ENCODE peak calls at places on chromosomes 7 and 10, in seven cellular contexts. S is HCT116, Y is OCI-LY7, E is H9, L is fibroblast of lung, T is astrocyte, Q is MM.1S. G is an unnamed sample.

GRCh38 chr10:30985552-30985951 is 46.1 kb downstream of the ZNF438 start:
- DNase-seq in Q (no peak), Y (no peak), S (peak), E (no peak), L (peak), T (peak), G (no peak)

GRCh38 chr7:10075866-10076265 is 897.8 kb upstream of the PHF14 start:
- DNase-seq in Y (no peak), E (no peak), L (no peak), T (peak), S (no peak), Q (no peak), G (no peak)

GRCh38 chr7:50751136-50751535 is 31.6 kb downstream of the GRB10 start:
- DNase-seq in Y (no peak), S (no peak), E (no peak), L (no peak), Q (no peak), T (no peak), G (no peak)

GRCh38 chr10:95391570-95392249 is 100.9 kb upstream of the PDLIM1 start:
- DNase-seq in T (peak), E (peak), Y (peak), S (no peak), Q (peak), L (peak), G (peak)

GRCh38 chr7:155815332-155816191 is 3.3 kb upstream of the SHH start:
- DNase-seq in Q (peak), Y (peak), L (peak), E (peak), T (no peak), S (no peak), G (peak)

GRCh38 chr7:17405786-17406185 is 107.3 kb downstream of the AHR start:
- DNase-seq in Y (no peak), E (no peak), S (peak), T (peak), L (peak), Q (no peak), G (no peak)

GRCh38 chr7:104956753-104957450 is 57.1 kb upstream of the KMT2E start:
- DNase-seq in Y (no peak), T (peak), L (peak), E (no peak), S (no peak), Q (peak), G (no peak)

GRCh38 chr10:49610015-49610734 is at the start of gene SLC18A3:
- DNase-seq in Y (no peak), S (no peak), L (no peak), Q (no peak), E (peak), T (no peak), G (no peak)

GRCh38 chr10:43749940-43750552 is 101.4 kb upstream of the ZNF32 start:
- DNase-seq in T (no peak), Y (no peak), L (no peak), E (no peak), Q (no peak), S (no peak), G (no peak)

GRCh38 chr10:5976689-5977470 is 463 bp downstream of the IL15RA start:
- DNase-seq in S (peak), E (peak), L (peak), Q (peak), T (peak), Y (peak), G (peak)

GRCh38 chr7:139730746-139731612 is 46.8 kb downstream of the HIPK2 start:
- DNase-seq in S (no peak), Q (peak), E (no peak), L (peak), T (peak), Y (peak), G (no peak)

GRCh38 chr7:68015565-68016532 is 1019.2 kb downstream of the TYW1 start:
- DNase-seq in Q (no peak), S (no peak), T (no peak), E (no peak), L (no peak), Y (no peak), G (no peak)

GRCh38 chr10:128254486-128254885 is 128.3 kb upstream of the MKI67 start:
- DNase-seq in E (no peak), T (no peak), S (no peak), Y (no peak), Q (no peak), L (no peak), G (no peak)

GRCh38 chr10:63866747-63867140 is 345.5 kb downstream of the REEP3 start:
- DNase-seq in T (no peak), E (no peak), Y (peak), S (peak), Q (peak), L (no peak), G (no peak)

GRCh38 chr7:40599836-40600235 is 465.0 kb downstream of the SUGCT start:
- DNase-seq in T (no peak), Q (no peak), Y (no peak), L (no peak), E (no peak), S (no peak), G (no peak)

GRCh38 chr10:66656499-66656898 is 269.3 kb upstream of the LRRTM3 start:
- DNase-seq in L (no peak), E (no peak), Q (no peak), S (no peak), Y (no peak), T (no peak), G (no peak)

GRCh38 chr10:6396652-6397051 is 183.4 kb downstream of the PRKCQ start:
- DNase-seq in Y (no peak), S (no peak), E (no peak), T (peak), Q (no peak), L (peak), G (no peak)

GRCh38 chr7:101978683-101979082 is 161.3 kb downstream of the CUX1 start:
- DNase-seq in S (no peak), Y (no peak), L (no peak), E (no peak), Q (no peak), T (no peak), G (no peak)

GRCh38 chr7:43753401-43753800 is 5.1 kb upstream of the BLVRA start:
- DNase-seq in E (no peak), L (no peak), Y (no peak), T (no peak), S (no peak), Q (no peak), G (no peak)

GRCh38 chr7:19030280-19030679 is 87.2 kb downstream of the TWIST1 start:
- DNase-seq in Q (no peak), L (peak), E (no peak), Y (no peak), S (no peak), T (peak), G (no peak)

GRCh38 chr10:60246382-60246781 is 143.3 kb downstream of the ANK3 start:
- DNase-seq in S (no peak), Y (no peak), E (no peak), L (no peak), T (no peak), Q (no peak), G (no peak)

GRCh38 chr7:37683263-37684120 is at the start of gene GPR141:
- DNase-seq in S (no peak), Q (peak), E (no peak), L (no peak), Y (peak), T (no peak), G (no peak)

GRCh38 chr10:50846753-50847152 is 38.7 kb downstream of the A1CF start:
- DNase-seq in Q (no peak), S (peak), T (peak), E (no peak), L (peak), Y (no peak), G (no peak)

GRCh38 chr7:1231214-1232102 is 1.2 kb upstream of the UNCX start:
- DNase-seq in E (peak), S (no peak), T (no peak), Y (no peak), Q (no peak), L (no peak), G (no peak)

GRCh38 chr7:66877577-66878300 is 43.3 kb upstream of the TMEM248 start:
- DNase-seq in S (no peak), Y (peak), E (no peak), T (no peak), L (peak), Q (no peak), G (no peak)

GRCh38 chr10:77915299-77916105 is 11.1 kb downstream of the DLG5 start:
- DNase-seq in L (no peak), S (no peak), T (no peak), Q (no peak), Y (no peak), E (no peak), G (no peak)

DNA sequence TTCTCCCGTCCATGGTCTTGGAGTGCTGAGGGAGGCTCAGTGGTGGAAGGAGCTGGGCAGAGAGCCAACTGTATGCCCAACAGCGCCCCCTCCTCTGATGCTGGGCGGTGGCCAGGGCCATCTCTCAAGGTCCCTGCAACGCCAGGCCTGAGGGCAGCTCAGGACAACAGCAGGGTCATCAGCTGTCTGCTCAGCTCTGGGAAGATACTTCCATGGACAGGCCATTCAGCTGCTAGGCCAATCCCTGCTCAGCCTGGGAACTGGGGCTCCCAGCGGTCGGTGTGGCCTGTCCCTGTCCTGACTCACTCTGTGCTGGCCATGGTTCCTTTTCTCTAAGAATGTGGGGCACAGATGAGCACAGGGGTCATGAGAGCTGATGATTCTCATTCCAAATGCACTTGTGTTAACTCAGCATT is 72.8 kb downstream of the ADCY1 start:
- DNase-seq in E (no peak), Y (no peak), S (no peak), Q (no peak), T (no peak), L (no peak), G (no peak)
- H2AFZ ChIP-seq in E (no peak), Y (no peak), S (no peak), Q (no peak), T (no peak), L (no peak), G (no peak)

DNA sequence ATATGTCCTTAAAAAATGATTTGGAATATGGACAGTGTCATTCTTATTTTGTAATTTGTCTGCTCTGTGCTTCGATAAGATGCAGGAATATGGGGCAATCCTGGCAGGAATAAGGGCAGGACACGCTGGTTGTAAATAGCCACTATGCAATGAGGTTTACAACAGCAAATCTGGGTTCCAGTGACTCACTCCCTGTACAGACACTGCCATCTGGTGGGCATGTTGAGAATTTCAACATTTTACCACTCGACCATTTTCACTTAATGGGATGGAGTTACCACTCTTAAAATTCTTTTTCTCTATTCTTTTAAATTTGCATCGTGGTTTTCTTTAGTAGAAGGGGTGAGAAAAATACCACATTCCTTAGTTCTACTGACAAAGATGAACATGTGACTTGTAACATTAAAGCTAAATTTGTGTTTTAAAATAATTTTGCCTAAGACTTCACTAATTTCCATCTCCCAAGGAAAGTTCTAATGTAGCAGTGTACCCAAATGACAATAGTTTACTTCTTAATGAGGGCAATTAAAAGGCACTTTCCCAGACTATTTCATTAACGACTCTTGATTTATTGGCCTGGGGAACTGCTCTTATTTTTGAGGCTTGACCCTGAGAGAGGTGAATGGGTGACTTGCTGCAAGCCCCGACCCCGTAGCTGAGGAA is 173.5 kb upstream of the IMMP2L start:
- DNase-seq in S (peak), E (peak), T (peak), Y (peak), Q (peak), L (peak), G (peak)
- H2AFZ ChIP-seq in S (no peak), E (no peak), T (peak), Y (no peak), Q (no peak), L (no peak), G (no peak)

DNA sequence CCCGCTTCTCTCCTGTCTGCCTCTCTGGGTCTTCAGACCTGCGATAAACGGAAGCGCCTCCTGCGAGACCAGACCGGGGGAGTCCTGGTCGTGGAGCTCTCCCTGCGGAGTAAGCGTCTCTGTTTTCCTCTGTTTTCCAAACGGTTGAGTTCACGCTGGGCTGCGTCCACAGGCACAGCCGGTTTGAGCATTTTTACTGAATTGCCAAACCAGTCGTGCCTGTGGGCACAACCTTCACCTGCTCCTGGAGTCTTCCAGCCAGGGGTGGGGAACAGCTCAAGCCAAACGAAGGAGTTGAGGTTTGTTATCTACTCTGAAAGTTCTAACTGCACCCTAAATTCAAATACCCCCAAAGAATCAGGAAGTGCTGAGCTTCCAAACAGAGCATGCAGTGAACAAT is 16.3 kb downstream of the TECTB start:
- DNase-seq in Q (no peak), T (no peak), L (no peak), E (no peak), Y (no peak), S (no peak), G (no peak)
- H2AFZ ChIP-seq in Q (no peak), T (no peak), L (no peak), E (no peak), Y (no peak), S (no peak), G (no peak)

GRCh38 chr7:22192778-22193177 is 164.2 kb downstream of the RAPGEF5 start:
- DNase-seq in E (no peak), L (no peak), Y (no peak), T (no peak), S (no peak), Q (no peak), G (no peak)

GRCh38 chr7:22196429-22196828 is 160.5 kb downstream of the RAPGEF5 start:
- DNase-seq in Q (no peak), Y (no peak), L (no peak), S (no peak), E (no peak), T (no peak), G (no peak)

GRCh38 chr7:22195402-22195801 is 161.6 kb downstream of the RAPGEF5 start:
- DNase-seq in E (no peak), Q (no peak), S (no peak), T (no peak), L (no peak), Y (no peak), G (no peak)

GRCh38 chr7:22193361-22194016 is 163.5 kb downstream of the RAPGEF5 start:
- DNase-seq in L (peak), Q (no peak), E (peak), Y (no peak), S (no peak), T (peak), G (no peak)

GRCh38 chr7:22194633-22195273 is 162.2 kb downstream of the RAPGEF5 start:
- DNase-seq in Y (no peak), Q (no peak), T (no peak), E (no peak), S (no peak), L (no peak), G (no peak)
- H2AFZ ChIP-seq in Y (no peak), Q (no peak), T (no peak), E (no peak), S (no peak), L (no peak), G (no peak)

DNA sequence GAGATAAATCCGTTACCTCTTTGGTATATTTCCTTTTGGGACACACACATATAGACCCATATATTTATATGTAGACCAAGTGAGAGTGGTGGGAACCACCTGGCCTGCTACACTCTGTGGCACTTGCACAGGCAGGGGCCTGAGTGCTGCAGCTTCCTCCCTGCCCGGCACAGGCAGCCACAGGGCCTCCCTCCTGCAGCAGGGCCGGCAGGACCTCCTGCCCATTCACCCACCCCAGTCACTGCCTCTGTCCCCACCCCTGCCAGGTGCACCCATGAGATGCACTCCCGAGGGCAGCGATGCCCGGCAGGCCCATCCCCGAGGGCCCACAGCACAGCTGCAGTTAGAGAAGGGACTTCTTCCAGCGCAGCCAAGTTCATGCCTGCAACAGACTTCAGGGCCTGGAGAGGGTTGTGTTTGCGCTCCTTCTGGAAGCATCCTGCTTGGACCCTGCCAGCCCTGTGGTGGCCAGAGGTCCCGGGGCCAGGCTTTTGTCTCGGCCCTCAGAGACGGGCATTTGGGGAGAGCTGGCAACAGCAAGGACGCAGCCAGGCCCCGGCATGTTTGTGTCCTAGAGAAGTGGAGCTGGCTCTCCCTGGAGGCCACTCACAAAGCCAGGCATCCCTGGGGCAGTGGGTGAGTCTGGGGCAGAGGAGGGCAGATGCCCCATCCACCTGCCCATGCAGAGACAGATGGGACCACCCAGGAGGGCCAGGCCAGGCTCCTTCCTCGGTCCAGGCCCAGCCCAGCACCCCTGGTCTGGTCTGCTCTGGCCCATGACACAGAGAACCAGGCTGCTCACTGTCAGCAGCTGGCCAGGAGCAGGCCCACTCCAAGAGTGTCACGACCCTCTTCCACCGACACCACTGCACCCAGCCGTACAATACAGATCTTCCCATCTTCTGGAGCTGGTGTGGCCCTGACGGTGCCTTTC is 41.4 kb downstream of the PWWP2B start:
- DNase-seq in L (no peak), E (no peak), T (no peak), Q (no peak), Y (no peak), S (no peak), G (no peak)
- H2AFZ ChIP-seq in L (no peak), E (no peak), T (no peak), Q (no peak), Y (no peak), S (no peak), G (no peak)

DNA sequence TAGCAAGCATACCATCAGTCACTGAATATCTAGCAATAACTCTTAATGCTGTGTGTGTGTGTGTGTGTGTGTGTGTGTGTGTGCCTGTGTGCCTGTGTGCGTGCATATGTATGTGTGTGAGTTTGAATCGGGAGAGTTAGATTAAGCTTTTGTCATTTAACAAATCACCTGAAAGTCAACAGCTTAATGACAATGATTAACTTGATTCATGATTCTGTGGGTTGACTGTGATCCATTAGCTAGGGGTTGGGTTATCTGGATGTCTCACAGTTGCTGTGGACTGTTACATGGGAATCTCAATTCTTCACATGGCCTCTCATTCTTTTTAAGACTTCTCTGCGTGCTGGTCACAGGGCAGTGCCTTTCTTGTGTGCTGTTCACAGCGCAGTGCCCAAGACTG is 639.0 kb upstream of the SORCS1 start:
- DNase-seq in E (no peak), Q (no peak), S (no peak), L (no peak), Y (no peak), T (no peak), G (no peak)
- H2AFZ ChIP-seq in E (no peak), Q (no peak), S (no peak), L (no peak), Y (no peak), T (no peak), G (no peak)

GRCh38 chr7:130141161-130141857 is 63.9 kb downstream of the TMEM209 start:
- DNase-seq in T (peak), S (no peak), Y (no peak), E (peak), L (peak), Q (no peak), G (no peak)
- H2AFZ ChIP-seq in T (peak), S (no peak), Y (no peak), E (no peak), L (peak), Q (no peak), G (no peak)

G was measured in DND-41.